ENCODE peak calls at places on chromosomes 13 and 19, in eight cellular contexts. One of them, this sample, is unnamed.
A peak's percentile ranks its signal among the peaks of the same experiment; 100 is the strongest.

GRCh38 chr19:10718205-10719196 is 622 bp downstream of the DNM2 start:
- DNase-seq in mucosa of descending colon: peak; percentile 72
- DNase-seq in body of pancreas: peak; percentile 53
- DNase-seq in PC-9: no peak
- DNase-seq in endodermal cell: peak; percentile 77
- DNase-seq in hepatocyte: peak; percentile 74
- DNase-seq in adrenal gland: peak; percentile 41
- DNase-seq in endothelial cell of umbilical vein: peak; percentile 26
- DNase-seq in this sample: peak; percentile 71

GRCh38 chr19:7401694-7402093 is 53.0 kb downstream of the ARHGEF18 start:
- DNase-seq in mucosa of descending colon: no peak
- DNase-seq in adrenal gland: no peak
- DNase-seq in body of pancreas: no peak
- DNase-seq in endodermal cell: no peak
- DNase-seq in hepatocyte: no peak
- DNase-seq in endothelial cell of umbilical vein: no peak
- DNase-seq in PC-9: no peak
- DNase-seq in this sample: no peak

GRCh38 chr19:48558018-48558684 is 6.2 kb downstream of the SULT2B1 start:
- DNase-seq in adrenal gland: peak; percentile 77
- DNase-seq in endodermal cell: peak; percentile 80
- DNase-seq in endothelial cell of umbilical vein: no peak
- DNase-seq in mucosa of descending colon: peak; percentile 94
- DNase-seq in hepatocyte: peak; percentile 93
- DNase-seq in PC-9: no peak
- DNase-seq in body of pancreas: peak; percentile 54
- DNase-seq in this sample: no peak

GRCh38 chr13:113649212-113649611 is 8.8 kb downstream of the ATP4B start:
- DNase-seq in mucosa of descending colon: peak; percentile 14
- DNase-seq in adrenal gland: no peak
- DNase-seq in body of pancreas: peak; percentile 2
- DNase-seq in hepatocyte: no peak
- DNase-seq in endodermal cell: peak; percentile 49
- DNase-seq in PC-9: no peak
- DNase-seq in endothelial cell of umbilical vein: no peak
- DNase-seq in this sample: no peak

GRCh38 chr19:8085606-8086464 is 33.3 kb downstream of the CCL25 start:
- DNase-seq in PC-9: peak; percentile 47
- DNase-seq in hepatocyte: peak; percentile 75
- DNase-seq in endodermal cell: peak; percentile 49
- DNase-seq in mucosa of descending colon: peak; percentile 41
- DNase-seq in endothelial cell of umbilical vein: no peak
- DNase-seq in body of pancreas: no peak
- DNase-seq in adrenal gland: no peak
- DNase-seq in this sample: peak; percentile 44

GRCh38 chr13:73388586-73388985 is 329.8 kb downstream of the KLF5 start:
- DNase-seq in mucosa of descending colon: no peak
- DNase-seq in hepatocyte: no peak
- DNase-seq in PC-9: no peak
- DNase-seq in body of pancreas: no peak
- DNase-seq in endodermal cell: no peak
- DNase-seq in endothelial cell of umbilical vein: no peak
- DNase-seq in adrenal gland: no peak
- DNase-seq in this sample: no peak

GRCh38 chr13:42732073-42732472 is 49.3 kb upstream of the FAM216B start:
- DNase-seq in adrenal gland: no peak
- DNase-seq in PC-9: no peak
- DNase-seq in endodermal cell: no peak
- DNase-seq in body of pancreas: no peak
- DNase-seq in endothelial cell of umbilical vein: no peak
- DNase-seq in mucosa of descending colon: no peak
- DNase-seq in hepatocyte: no peak
- DNase-seq in this sample: no peak

GRCh38 chr13:76637651-76638111 is 248.5 kb downstream of the KCTD12 start:
- DNase-seq in hepatocyte: no peak
- DNase-seq in mucosa of descending colon: no peak
- DNase-seq in PC-9: no peak
- DNase-seq in endothelial cell of umbilical vein: peak; percentile 80
- DNase-seq in body of pancreas: no peak
- DNase-seq in endodermal cell: no peak
- DNase-seq in adrenal gland: no peak
- DNase-seq in this sample: no peak

GRCh38 chr19:35346193-35347052 is 1.3 kb upstream of the FFAR1 start:
- DNase-seq in hepatocyte: no peak
- DNase-seq in mucosa of descending colon: peak; percentile 57
- DNase-seq in PC-9: no peak
- DNase-seq in adrenal gland: no peak
- DNase-seq in body of pancreas: no peak
- DNase-seq in endodermal cell: peak; percentile 46
- DNase-seq in endothelial cell of umbilical vein: no peak
- DNase-seq in this sample: no peak

GRCh38 chr19:55352040-55352439 is 2.5 kb downstream of the COX6B2 start:
- DNase-seq in hepatocyte: no peak
- DNase-seq in mucosa of descending colon: no peak
- DNase-seq in endodermal cell: no peak
- DNase-seq in adrenal gland: no peak
- DNase-seq in body of pancreas: no peak
- DNase-seq in endothelial cell of umbilical vein: no peak
- DNase-seq in PC-9: peak; percentile 99
- DNase-seq in this sample: no peak

GRCh38 chr13:37534181-37534580 is 64.4 kb downstream of the POSTN start:
- DNase-seq in adrenal gland: no peak
- DNase-seq in endodermal cell: no peak
- DNase-seq in mucosa of descending colon: no peak
- DNase-seq in body of pancreas: no peak
- DNase-seq in endothelial cell of umbilical vein: no peak
- DNase-seq in hepatocyte: no peak
- DNase-seq in PC-9: no peak
- DNase-seq in this sample: no peak

GRCh38 chr13:34344761-34345600 is 527.0 kb downstream of the RFC3 start:
- DNase-seq in body of pancreas: no peak
- DNase-seq in adrenal gland: peak; percentile 22
- DNase-seq in hepatocyte: no peak
- DNase-seq in endodermal cell: no peak
- DNase-seq in endothelial cell of umbilical vein: no peak
- DNase-seq in PC-9: no peak
- DNase-seq in mucosa of descending colon: no peak
- DNase-seq in this sample: no peak

GRCh38 chr19:41868120-41868988 is 8.3 kb downstream of the RPS19 start:
- DNase-seq in PC-9: no peak
- DNase-seq in adrenal gland: no peak
- DNase-seq in endothelial cell of umbilical vein: no peak
- DNase-seq in body of pancreas: no peak
- DNase-seq in hepatocyte: no peak
- DNase-seq in endodermal cell: peak; percentile 59
- DNase-seq in mucosa of descending colon: peak; percentile 27
- DNase-seq in this sample: no peak

GRCh38 chr13:100872761-100873160 is 198.2 kb upstream of the TMTC4 start:
- DNase-seq in PC-9: no peak
- DNase-seq in body of pancreas: no peak
- DNase-seq in mucosa of descending colon: no peak
- DNase-seq in hepatocyte: no peak
- DNase-seq in adrenal gland: no peak
- DNase-seq in endothelial cell of umbilical vein: no peak
- DNase-seq in endodermal cell: no peak
- DNase-seq in this sample: no peak

GRCh38 chr13:100022798-100023197 is 41.2 kb downstream of the ZIC2 start:
- DNase-seq in endodermal cell: no peak
- DNase-seq in body of pancreas: no peak
- DNase-seq in PC-9: no peak
- DNase-seq in hepatocyte: no peak
- DNase-seq in endothelial cell of umbilical vein: no peak
- DNase-seq in mucosa of descending colon: no peak
- DNase-seq in adrenal gland: no peak
- DNase-seq in this sample: no peak

GRCh38 chr19:19550454-19550842 is 12.4 kb downstream of the CILP2 start:
- DNase-seq in mucosa of descending colon: no peak
- DNase-seq in endodermal cell: no peak
- DNase-seq in endothelial cell of umbilical vein: no peak
- DNase-seq in PC-9: no peak
- DNase-seq in body of pancreas: no peak
- DNase-seq in hepatocyte: peak; percentile 57
- DNase-seq in adrenal gland: no peak
- DNase-seq in this sample: no peak

GRCh38 chr19:37930416-37930815 is 23.4 kb downstream of the SIPA1L3 start:
- DNase-seq in endodermal cell: no peak
- DNase-seq in adrenal gland: no peak
- DNase-seq in hepatocyte: no peak
- DNase-seq in mucosa of descending colon: no peak
- DNase-seq in body of pancreas: peak; percentile 41
- DNase-seq in endothelial cell of umbilical vein: no peak
- DNase-seq in PC-9: no peak
- DNase-seq in this sample: no peak

GRCh38 chr19:10009269-10009665 is 1.0 kb downstream of the COL5A3 start:
- DNase-seq in body of pancreas: peak; percentile 64
- DNase-seq in mucosa of descending colon: peak; percentile 61
- DNase-seq in hepatocyte: peak; percentile 79
- DNase-seq in endothelial cell of umbilical vein: peak; percentile 26
- DNase-seq in adrenal gland: peak; percentile 46
- DNase-seq in endodermal cell: peak; percentile 93
- DNase-seq in PC-9: no peak
- DNase-seq in this sample: peak; percentile 89

GRCh38 chr19:20612711-20613316 is 47.2 kb upstream of the ZNF737 start:
- DNase-seq in hepatocyte: no peak
- DNase-seq in body of pancreas: peak; percentile 28
- DNase-seq in PC-9: no peak
- DNase-seq in endothelial cell of umbilical vein: no peak
- DNase-seq in mucosa of descending colon: no peak
- DNase-seq in adrenal gland: peak; percentile 12
- DNase-seq in endodermal cell: no peak
- DNase-seq in this sample: no peak

GRCh38 chr19:29526730-29527499 is 1.1 kb downstream of the VSTM2B start:
- DNase-seq in PC-9: no peak
- DNase-seq in endothelial cell of umbilical vein: no peak
- DNase-seq in adrenal gland: no peak
- DNase-seq in endodermal cell: peak; percentile 74
- DNase-seq in mucosa of descending colon: no peak
- DNase-seq in body of pancreas: no peak
- DNase-seq in hepatocyte: no peak
- DNase-seq in this sample: peak; percentile 68

GRCh38 chr13:104143760-104144406 is 1077.7 kb upstream of the SLC10A2 start:
- DNase-seq in body of pancreas: peak; percentile 17
- DNase-seq in hepatocyte: no peak
- DNase-seq in endodermal cell: peak; percentile 53
- DNase-seq in adrenal gland: no peak
- DNase-seq in PC-9: no peak
- DNase-seq in endothelial cell of umbilical vein: peak; percentile 19
- DNase-seq in mucosa of descending colon: no peak
- DNase-seq in this sample: peak; percentile 56

GRCh38 chr13:41017153-41017552 is 2.0 kb downstream of the ELF1 start:
- DNase-seq in PC-9: no peak
- DNase-seq in adrenal gland: peak; percentile 18
- DNase-seq in mucosa of descending colon: no peak
- DNase-seq in endodermal cell: no peak
- DNase-seq in body of pancreas: peak; percentile 52
- DNase-seq in endothelial cell of umbilical vein: peak; percentile 13
- DNase-seq in hepatocyte: peak; percentile 26
- DNase-seq in this sample: no peak

GRCh38 chr19:18074192-18074591 is 12.5 kb downstream of the IL12RB1 start:
- DNase-seq in endodermal cell: peak; percentile 59
- DNase-seq in mucosa of descending colon: no peak
- DNase-seq in hepatocyte: no peak
- DNase-seq in adrenal gland: no peak
- DNase-seq in body of pancreas: no peak
- DNase-seq in PC-9: no peak
- DNase-seq in endothelial cell of umbilical vein: no peak
- DNase-seq in this sample: no peak
- TF ChIP-seq CTCF in endodermal cell: peak; percentile 55
- TF ChIP-seq CTCF in mucosa of descending colon: no peak
- TF ChIP-seq CTCF in hepatocyte: peak; percentile 6
- TF ChIP-seq CTCF in adrenal gland: no peak
- TF ChIP-seq CTCF in body of pancreas: no peak
- TF ChIP-seq CTCF in PC-9: no peak
- TF ChIP-seq CTCF in endothelial cell of umbilical vein: no peak
- TF ChIP-seq CTCF in this sample: no peak

DNA sequence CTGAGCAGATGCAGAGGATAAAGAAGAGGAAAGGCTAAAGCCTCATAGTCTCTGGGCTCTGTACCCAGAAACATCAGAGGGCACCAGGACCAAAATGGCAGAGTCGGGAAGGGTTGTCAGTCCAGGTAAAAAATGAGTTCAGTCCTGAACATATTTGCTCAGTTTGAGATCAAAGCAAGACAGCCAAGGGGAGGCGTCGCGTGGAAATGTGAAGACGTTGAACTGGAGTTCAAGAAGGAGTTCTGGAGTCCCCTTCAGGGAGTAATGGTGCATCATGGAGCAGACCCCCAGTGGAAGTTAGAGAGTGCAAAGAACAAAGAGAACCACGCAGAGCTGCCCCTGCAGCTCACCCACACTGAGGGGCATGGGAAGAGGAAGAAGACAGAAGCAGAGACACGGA is 4.8 kb downstream of the COL4A1 start:
- DNase-seq in endodermal cell: peak; percentile 38
- DNase-seq in PC-9: no peak
- DNase-seq in adrenal gland: no peak
- DNase-seq in body of pancreas: no peak
- DNase-seq in endothelial cell of umbilical vein: no peak
- DNase-seq in mucosa of descending colon: no peak
- DNase-seq in hepatocyte: no peak
- DNase-seq in this sample: no peak
- H3K4me1 ChIP-seq in endodermal cell: peaks cover 34% of the 10 kb centered on the region
- H3K4me1 ChIP-seq in PC-9: peaks cover 26% of the 10 kb centered on the region
- H3K4me1 ChIP-seq in adrenal gland: peaks cover 11% of the 10 kb centered on the region
- H3K4me1 ChIP-seq in body of pancreas: peaks cover 34% of the 10 kb centered on the region
- H3K4me1 ChIP-seq in endothelial cell of umbilical vein: peaks cover 72% of the 10 kb centered on the region
- H3K4me1 ChIP-seq in mucosa of descending colon: no peaks in the 10 kb centered on the region
- H3K4me1 ChIP-seq in hepatocyte: peaks cover 25% of the 10 kb centered on the region
- H3K4me1 ChIP-seq in this sample: peaks cover 37% of the 10 kb centered on the region

GRCh38 chr13:45206340-45206739 is 5.5 kb upstream of the KCTD4 start:
- DNase-seq in endodermal cell: no peak
- DNase-seq in mucosa of descending colon: no peak
- DNase-seq in body of pancreas: no peak
- DNase-seq in endothelial cell of umbilical vein: peak; percentile 84
- DNase-seq in adrenal gland: no peak
- DNase-seq in hepatocyte: peak; percentile 45
- DNase-seq in PC-9: peak; percentile 92
- DNase-seq in this sample: no peak
- H3K4me3 ChIP-seq in endodermal cell: no peak overlapping the region
- H3K4me3 ChIP-seq in mucosa of descending colon: no peak overlapping the region
- H3K4me3 ChIP-seq in body of pancreas: no peak overlapping the region
- H3K4me3 ChIP-seq in endothelial cell of umbilical vein: no peak overlapping the region
- H3K4me3 ChIP-seq in adrenal gland: no peak overlapping the region
- H3K4me3 ChIP-seq in hepatocyte: no peak overlapping the region
- H3K4me3 ChIP-seq in PC-9: no peak overlapping the region
- H3K4me3 ChIP-seq in this sample: no peak overlapping the region

DNA sequence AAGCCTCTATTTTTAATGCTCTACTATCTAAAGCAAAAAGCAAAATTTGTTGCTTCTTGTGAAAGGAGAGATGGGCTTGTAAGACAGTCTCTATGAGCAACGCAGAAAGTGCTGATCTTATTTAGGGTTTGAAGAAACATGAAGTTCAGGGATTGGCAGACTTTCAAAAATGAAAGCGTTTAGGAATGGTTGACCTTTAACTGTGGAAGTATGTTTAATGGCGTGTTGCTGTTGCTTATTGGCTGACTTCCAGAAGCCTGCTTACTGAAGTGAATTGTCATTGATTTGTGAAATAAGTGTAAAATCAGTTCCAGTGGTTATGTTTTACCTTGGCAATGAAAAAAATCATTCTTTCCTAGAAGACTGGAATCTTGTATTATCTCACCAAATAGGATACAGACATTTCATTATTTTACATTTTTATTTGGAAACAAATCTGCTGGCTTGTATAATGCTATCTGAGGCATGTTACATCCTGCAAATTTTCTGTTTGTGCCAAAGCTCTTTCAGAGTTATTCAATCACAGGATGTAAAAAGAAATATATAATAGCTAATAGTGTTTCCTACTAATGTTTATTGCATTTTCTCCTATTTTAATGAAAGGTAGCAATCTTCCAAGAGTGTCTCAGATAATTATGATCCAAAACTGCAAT is 221.3 kb upstream of the SLITRK6 start:
- DNase-seq in hepatocyte: peak; percentile 25
- DNase-seq in endothelial cell of umbilical vein: no peak
- DNase-seq in endodermal cell: no peak
- DNase-seq in PC-9: no peak
- DNase-seq in adrenal gland: no peak
- DNase-seq in mucosa of descending colon: no peak
- DNase-seq in body of pancreas: no peak
- DNase-seq in this sample: no peak
- TF ChIP-seq CTCF in hepatocyte: no peak
- TF ChIP-seq CTCF in endothelial cell of umbilical vein: no peak
- TF ChIP-seq CTCF in endodermal cell: no peak
- TF ChIP-seq CTCF in PC-9: no peak
- TF ChIP-seq CTCF in adrenal gland: no peak
- TF ChIP-seq CTCF in mucosa of descending colon: no peak
- TF ChIP-seq CTCF in body of pancreas: no peak
- TF ChIP-seq CTCF in this sample: no peak

This sample was measured in neural progenitor cell.